ENCODE peak calls at places on chromosomes 2 and 18, in five cellular contexts. F is kidney epithelial cell, R is fibroblast of lung, Z is GM23338, M is Peyer's patch. Q is an unnamed sample.
A peak's percentile ranks its signal among the peaks of the same experiment; 100 is the strongest.

GRCh38 chr18:55245200-55245599 is 285.9 kb upstream of the CCDC68 start:
- DNase-seq in R (no peak), F (no peak), M (no peak), Z (no peak), Q (no peak)

GRCh38 chr2:26691140-26691539 is 1.4 kb upstream of the KCNK3 start:
- DNase-seq in R (no peak), Z (no peak), M (no peak), F (no peak), Q (no peak)

GRCh38 chr2:220335591-220335915 is 708.1 kb downstream of the SLC4A3 start:
- DNase-seq in F (no peak), M (no peak), R (no peak), Z (no peak), Q (no peak)

GRCh38 chr18:72799106-72799505 is 68.7 kb downstream of the NETO1 start:
- DNase-seq in R (no peak), F (no peak), Z (no peak), M (no peak), Q (no peak)

GRCh38 chr2:218518876-218519275 is 49.3 kb downstream of the USP37 start:
- DNase-seq in Z (no peak), R (no peak), M (no peak), F (no peak), Q (no peak)

GRCh38 chr2:73260338-73260984 is 23.8 kb downstream of the FBXO41 start:
- DNase-seq in M (no peak), Z (peak; percentile 80), F (no peak), R (peak; percentile 34), Q (no peak)

GRCh38 chr2:37987098-37987497 is 62.0 kb downstream of the RMDN2 start:
- DNase-seq in Z (no peak), F (no peak), M (no peak), R (no peak), Q (no peak)

GRCh38 chr2:101341901-101342624 is 33.6 kb upstream of the RNF149 start:
- DNase-seq in R (peak; percentile 70), F (no peak), M (peak; percentile 87), Z (peak; percentile 95), Q (no peak)

GRCh38 chr2:126933707-126934106 is 35.0 kb downstream of the TEX51 start:
- DNase-seq in F (no peak), M (no peak), R (no peak), Z (no peak), Q (no peak)

GRCh38 chr18:40041951-40042350 is 1913.1 kb upstream of the PIK3C3 start:
- DNase-seq in R (no peak), Z (peak; percentile 37), M (no peak), F (no peak), Q (no peak)

GRCh38 chr18:59148192-59148591 is 8.5 kb downstream of the SEC11C start:
- DNase-seq in Z (no peak), R (no peak), M (no peak), F (no peak), Q (no peak)

GRCh38 chr2:115183144-115183543 is 740.7 kb downstream of the DPP10 start:
- DNase-seq in Z (peak; percentile 85), F (no peak), R (no peak), M (no peak), Q (no peak)

GRCh38 chr18:13562494-13563029 is 163.8 kb downstream of the FAM210A start:
- DNase-seq in Z (no peak), F (no peak), R (no peak), M (no peak), Q (no peak)

GRCh38 chr18:8616026-8616401 is 6.8 kb downstream of the RAB12 start:
- DNase-seq in F (no peak), M (no peak), Z (no peak), R (no peak), Q (no peak)

GRCh38 chr2:31778153-31778552 is 197.4 kb upstream of the SRD5A2 start:
- DNase-seq in M (no peak), Z (no peak), F (no peak), R (no peak), Q (no peak)

GRCh38 chr2:44354761-44355160 is 6.5 kb downstream of the PREPL start:
- DNase-seq in Z (no peak), R (no peak), M (no peak), F (no peak), Q (no peak)

GRCh38 chr2:23107341-23107941 is 277.5 kb upstream of the KLHL29 start:
- DNase-seq in F (no peak), M (no peak), Z (no peak), R (no peak), Q (no peak)

GRCh38 chr18:9095297-9096012 is 7.0 kb upstream of the NDUFV2 start:
- DNase-seq in R (peak; percentile 59), F (no peak), M (no peak), Z (no peak), Q (no peak)

GRCh38 chr2:130352229-130352628 is 3.6 kb upstream of the PTPN18 start:
- DNase-seq in R (no peak), Z (no peak), F (no peak), M (no peak), Q (no peak)

GRCh38 chr2:238684362-238685326 is 163.2 kb upstream of the TWIST2 start:
- DNase-seq in R (peak; percentile 99), F (peak; percentile 29), M (no peak), Z (no peak), Q (peak; percentile 16)

GRCh38 chr2:201120500-201120899 is 4.5 kb downstream of the CFLAR start:
- DNase-seq in R (no peak), F (no peak), Z (no peak), M (no peak), Q (no peak)

GRCh38 chr2:229586746-229587705 is 127.3 kb downstream of the DNER start:
- DNase-seq in R (peak; percentile 87), M (peak; percentile 73), F (peak; percentile 32), Z (peak; percentile 96), Q (peak; percentile 39)

GRCh38 chr2:10212827-10213226 is 89.9 kb upstream of the HPCAL1 start:
- DNase-seq in M (peak; percentile 24), Z (no peak), R (no peak), F (no peak), Q (no peak)

GRCh38 chr2:194867328-194867727 is 789.7 kb upstream of the SLC39A10 start:
- DNase-seq in Z (peak; percentile 47), R (peak; percentile 1), F (no peak), M (no peak), Q (peak; percentile 3)

GRCh38 chr18:63377275-63377980 is 10.4 kb upstream of the KDSR start:
- DNase-seq in M (no peak), F (no peak), Z (no peak), R (no peak), Q (no peak)

GRCh38 chr2:95007822-95008221 is 17.7 kb upstream of the MAL start:
- DNase-seq in R (no peak), M (peak; percentile 18), F (no peak), Z (no peak), Q (no peak)

GRCh38 chr2:231743376-231744116 is 35.2 kb downstream of the PTMA start:
- DNase-seq in R (no peak), Z (no peak), M (no peak), F (no peak), Q (no peak)

GRCh38 chr2:173568054-173568453 is 213.4 kb downstream of the CDCA7 start:
- DNase-seq in M (no peak), F (no peak), R (peak; percentile 29), Z (peak; percentile 79), Q (no peak)

GRCh38 chr18:627211-627610 is 30.2 kb upstream of the TYMS start:
- DNase-seq in Z (no peak), M (no peak), F (no peak), R (peak; percentile 37), Q (no peak)

GRCh38 chr2:53021285-53021684 is 746.3 kb upstream of the CHAC2 start:
- DNase-seq in F (peak; percentile 29), R (peak; percentile 52), M (no peak), Z (no peak), Q (no peak)

GRCh38 chr2:10350666-10351215 is 48.0 kb downstream of the HPCAL1 start:
- DNase-seq in F (no peak), R (no peak), Z (no peak), M (no peak), Q (no peak)

GRCh38 chr2:195480121-195480520 is 176.9 kb upstream of the SLC39A10 start:
- DNase-seq in R (no peak), F (no peak), Z (no peak), M (no peak), Q (no peak)

GRCh38 chr2:209556354-209556961 is 132.6 kb downstream of the MAP2 start:
- DNase-seq in F (peak; percentile 18), M (no peak), Z (peak; percentile 47), R (peak; percentile 70), Q (peak; percentile 16)

GRCh38 chr2:70513751-70514150 is 39.9 kb downstream of the TGFA start:
- DNase-seq in Z (no peak), M (no peak), F (no peak), R (no peak), Q (no peak)

GRCh38 chr2:84495539-84496146 is 20.7 kb upstream of the DNAH6 start:
- DNase-seq in Z (peak; percentile 77), R (peak; percentile 86), M (no peak), F (peak; percentile 31), Q (no peak)

GRCh38 chr18:12411456-12411855 is 3.7 kb downstream of the PRELID3A start:
- DNase-seq in M (no peak), F (no peak), Z (no peak), R (no peak), Q (no peak)

GRCh38 chr18:12417687-12418086 is 10.0 kb downstream of the PRELID3A start:
- DNase-seq in Z (no peak), M (no peak), R (no peak), F (no peak), Q (no peak)

GRCh38 chr18:12420831-12421421 is 13.2 kb downstream of the PRELID3A start:
- DNase-seq in R (no peak), F (no peak), Z (peak; percentile 87), M (no peak), Q (no peak)

GRCh38 chr18:12421732-12422131 is 14.0 kb downstream of the PRELID3A start:
- DNase-seq in F (no peak), R (no peak), M (no peak), Z (peak; percentile 53), Q (no peak)

GRCh38 chr18:12416108-12416729 is 8.5 kb downstream of the PRELID3A start:
- DNase-seq in R (no peak), Z (no peak), F (no peak), M (no peak), Q (no peak)
- H3K4me3 ChIP-seq in R (no peak overlapping the region), Z (no peak overlapping the region), F (no peak overlapping the region), M (no peak overlapping the region), Q (no peak overlapping the region)

GRCh38 chr2:169221745-169222369 is 140.5 kb downstream of the LRP2 start:
- DNase-seq in R (peak; percentile 5), M (no peak), Z (peak; percentile 71), F (no peak), Q (no peak)
- TF ChIP-seq CTCF in R (peak; percentile 32), M (peak; percentile 12), Z (peak; percentile 72), F (peak; percentile 40), Q (peak; percentile 60)

GRCh38 chr2:43269074-43269572 is 42.7 kb upstream of the ZFP36L2 start:
- DNase-seq in F (peak; percentile 81), R (peak; percentile 100), M (peak; percentile 63), Z (no peak), Q (peak; percentile 66)
- H3K4me3 ChIP-seq in F (no peak overlapping the region), R (peak overlapping the region; percentile 11), M (no peak overlapping the region), Z (no peak overlapping the region), Q (no peak overlapping the region)

DNA sequence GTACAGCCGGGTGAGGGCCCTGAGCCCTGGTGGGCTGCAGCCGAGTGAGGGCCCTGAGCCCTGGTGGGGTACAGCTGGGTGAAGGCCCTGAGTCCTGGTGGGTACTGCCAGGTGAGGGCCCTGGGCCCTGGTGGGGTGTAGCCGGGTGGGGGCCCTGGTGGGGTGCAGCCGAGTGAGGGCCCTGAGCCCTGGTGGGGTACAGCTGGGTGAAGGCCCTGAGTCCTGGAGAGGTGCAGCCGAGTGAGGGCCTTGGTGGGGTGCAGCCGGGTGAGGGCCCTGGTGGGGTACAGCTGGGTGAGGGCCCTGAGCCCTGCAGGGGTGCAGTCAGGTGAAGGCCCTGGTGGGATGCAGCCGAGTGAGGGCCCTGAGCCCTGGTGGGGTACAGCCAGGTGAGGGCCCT is 37.5 kb downstream of the CTDP1 start:
- DNase-seq in Z (no peak), M (no peak), R (no peak), F (no peak), Q (no peak)
- TF ChIP-seq CTCF in Z (no peak), M (no peak), R (no peak), F (no peak), Q (no peak)